ENCODE peak calls at places on chromosomes 11 and 22, in ten cellular contexts. P is HTR-8/SVneo; R is stimulated activated naive B cell treated with anti-CD40 and anti-IgM and Interleukin-4, amounts not matched to agents 10 μg/mL and 1 μg/mL and 100 μg/mL, for 72 hours; Q is iris pigment epithelial cell; K is WTC11; Y is HFFc6; S is left ventricle myocardium superior; D is stimulated activated CD4-positive, alpha-beta T cell treated with anti-CD3 and anti-CD28 coated beads, Interleukin-15, amount 100 ng/mL, for 24 hours; N is choroid plexus epithelial cell; A is CD4-positive, alpha-beta T cell. Z is an unnamed sample.

GRCh38 chr11:33885338-33886005 is 6.4 kb downstream of the LMO2 start:
- DNase-seq in Y (no peak), A (no peak), K (no peak), D (no peak), P (no peak), N (no peak), S (no peak), Q (no peak), R (no peak), Z (no peak)

GRCh38 chr11:68694404-68695297 is 10.3 kb downstream of the GAL start:
- DNase-seq in R (no peak), K (no peak), N (peak), Q (no peak), Y (no peak), A (no peak), D (no peak), P (no peak), S (no peak), Z (no peak)

GRCh38 chr11:64848779-64849599 is 4.5 kb upstream of the CDC42BPG start:
- DNase-seq in Q (no peak), N (no peak), P (no peak), R (peak), S (no peak), A (no peak), Y (no peak), K (peak), D (peak), Z (no peak)

GRCh38 chr11:83759148-83759547 is 473.0 kb upstream of the CCDC90B start:
- DNase-seq in N (no peak), S (no peak), R (no peak), P (no peak), D (no peak), K (no peak), Q (no peak), A (no peak), Y (no peak), Z (no peak)

GRCh38 chr22:36377022-36377631 is 10.6 kb downstream of the MYH9 start:
- DNase-seq in A (peak), K (no peak), Y (no peak), Q (no peak), R (no peak), P (no peak), S (no peak), N (no peak), D (peak), Z (no peak)

GRCh38 chr22:40898850-40899357 is 37.0 kb upstream of the DNAJB7 start:
- DNase-seq in Y (peak), D (peak), P (peak), S (no peak), K (no peak), N (peak), R (peak), A (no peak), Q (peak), Z (peak)

GRCh38 chr22:38180841-38181452 is 683 bp downstream of the PLA2G6 start:
- DNase-seq in P (no peak), N (no peak), R (peak), D (peak), S (no peak), A (no peak), K (no peak), Q (no peak), Y (no peak), Z (peak)

GRCh38 chr11:61906522-61906909 is 10.8 kb downstream of the RAB3IL1 start:
- DNase-seq in D (no peak), P (no peak), N (no peak), A (no peak), S (peak), K (no peak), R (no peak), Q (no peak), Y (no peak), Z (no peak)

GRCh38 chr11:11382858-11383532 is 29.9 kb upstream of the CSNK2A3 start:
- DNase-seq in D (no peak), R (no peak), A (no peak), K (no peak), Y (no peak), N (peak), Q (no peak), S (no peak), P (no peak), Z (no peak)

GRCh38 chr11:57566564-57567209 is 785 bp downstream of the UBE2L6 start:
- DNase-seq in N (no peak), S (no peak), A (no peak), D (peak), P (no peak), Y (peak), K (no peak), Q (no peak), R (no peak), Z (no peak)

GRCh38 chr11:107741044-107741823 is 29.4 kb upstream of the SLN start:
- DNase-seq in P (peak), Q (peak), Y (peak), D (peak), R (peak), K (no peak), S (no peak), N (peak), A (no peak), Z (peak)

GRCh38 chr11:16899708-16900107 is 114.5 kb downstream of the PLEKHA7 start:
- DNase-seq in K (no peak), Q (no peak), A (no peak), N (no peak), D (no peak), P (no peak), S (no peak), R (no peak), Y (no peak), Z (no peak)

GRCh38 chr11:61567286-61568061 is 13.4 kb downstream of the SYT7 start:
- DNase-seq in P (peak), Q (peak), K (peak), A (peak), Y (peak), N (peak), D (peak), R (peak), S (peak), Z (peak)

GRCh38 chr22:27591060-27591459 is 210.5 kb downstream of the MN1 start:
- DNase-seq in Q (no peak), P (no peak), R (no peak), K (no peak), N (no peak), A (no peak), Y (no peak), S (no peak), D (no peak), Z (peak)

GRCh38 chr22:46959369-46959768 is 196.9 kb downstream of the TBC1D22A start:
- DNase-seq in N (no peak), S (no peak), Y (no peak), A (no peak), R (no peak), P (no peak), D (no peak), K (no peak), Q (no peak), Z (no peak)

GRCh38 chr11:94067010-94067409 is 45.9 kb downstream of the HEPHL1 start:
- DNase-seq in A (no peak), K (no peak), Q (peak), N (peak), P (no peak), R (no peak), Y (no peak), S (no peak), D (no peak), Z (peak)

GRCh38 chr22:49052560-49052959 is 775.1 kb downstream of the BRD1 start:
- DNase-seq in R (no peak), A (no peak), D (no peak), Q (no peak), P (no peak), S (no peak), N (no peak), Y (no peak), K (no peak), Z (no peak)

GRCh38 chr11:99015634-99016454 is 4.9 kb upstream of the CNTN5 start:
- DNase-seq in S (no peak), R (no peak), Q (peak), D (no peak), P (peak), N (peak), K (no peak), A (no peak), Y (peak), Z (peak)

GRCh38 chr11:121366970-121367369 is 74.4 kb downstream of the SC5D start:
- DNase-seq in D (no peak), R (no peak), K (no peak), S (no peak), P (no peak), Q (no peak), A (no peak), Y (no peak), N (no peak), Z (peak)

GRCh38 chr22:19889951-19890350 is 35.3 kb upstream of the GNB1L start:
- DNase-seq in Y (no peak), D (peak), P (no peak), Q (no peak), K (no peak), R (no peak), A (no peak), N (no peak), S (peak), Z (no peak)

GRCh38 chr11:120546312-120547205 is 35.0 kb downstream of the GRIK4 start:
- DNase-seq in P (peak), R (no peak), Q (peak), Y (peak), A (no peak), N (peak), D (no peak), K (peak), S (no peak), Z (peak)

GRCh38 chr22:38176170-38176741 is 5.4 kb downstream of the PLA2G6 start:
- DNase-seq in Q (peak), N (peak), Y (peak), A (no peak), P (no peak), K (no peak), S (peak), R (peak), D (no peak), Z (peak)

GRCh38 chr11:17746096-17746495 is 11.5 kb downstream of the KCNC1 start:
- DNase-seq in S (no peak), N (no peak), R (no peak), K (no peak), P (no peak), A (no peak), Q (no peak), D (no peak), Y (no peak), Z (no peak)

GRCh38 chr11:10323793-10324170 is 18.9 kb downstream of the ADM start:
- DNase-seq in N (peak), D (no peak), A (no peak), K (no peak), S (no peak), R (no peak), P (no peak), Y (no peak), Q (peak), Z (peak)

GRCh38 chr11:61417670-61418069 is 12.1 kb downstream of the CPSF7 start:
- DNase-seq in D (no peak), Y (peak), P (no peak), Q (peak), A (no peak), N (peak), K (no peak), S (no peak), R (no peak), Z (no peak)

GRCh38 chr22:46041642-46042041 is 64.7 kb upstream of the WNT7B start:
- DNase-seq in N (no peak), Y (no peak), S (no peak), Q (no peak), R (no peak), D (no peak), P (no peak), A (no peak), K (peak), Z (no peak)

GRCh38 chr11:124638500-124638899 is 15.8 kb downstream of the TBRG1 start:
- DNase-seq in S (no peak), D (no peak), K (no peak), Y (no peak), A (no peak), R (no peak), P (no peak), N (no peak), Q (no peak), Z (no peak)

GRCh38 chr11:88250566-88251080 is 75.4 kb upstream of the RAB38 start:
- DNase-seq in R (no peak), Q (no peak), D (no peak), A (no peak), N (no peak), P (no peak), Y (no peak), S (no peak), K (no peak), Z (no peak)

GRCh38 chr11:65851811-65852507 is 6.0 kb downstream of the CFL1 start:
- DNase-seq in Y (no peak), P (no peak), Q (no peak), R (no peak), S (no peak), N (peak), K (no peak), D (no peak), A (no peak), Z (peak)

GRCh38 chr11:93521086-93521485 is 22.1 kb downstream of the SMCO4 start:
- DNase-seq in Y (no peak), A (no peak), Q (no peak), P (no peak), N (no peak), R (no peak), D (no peak), K (no peak), S (no peak), Z (no peak)

GRCh38 chr11:121421149-121421906 is 30.8 kb upstream of the SORL1 start:
- DNase-seq in P (no peak), Y (no peak), K (no peak), R (no peak), D (no peak), Q (no peak), S (no peak), N (no peak), A (no peak), Z (peak)

GRCh38 chr11:74325649-74326645 is 14.5 kb upstream of the P4HA3 start:
- DNase-seq in A (no peak), D (no peak), K (no peak), P (no peak), N (peak), Y (peak), R (no peak), Q (peak), S (peak), Z (peak)

GRCh38 chr11:96197801-96198465 is 145.1 kb downstream of the MAML2 start:
- DNase-seq in Y (no peak), R (no peak), Q (no peak), N (no peak), D (no peak), A (no peak), P (no peak), S (no peak), K (no peak), Z (no peak)

Z was measured in astrocyte of the hippocampus.